ENCODE peak calls at places on chromosomes 6 and 20, in nine cellular contexts. I is sigmoid colon, W is K562, B is upper lobe of left lung, Y is testis, O is transverse colon, V is heart left ventricle, E is breast epithelium, F is HepG2. Z is an unnamed sample.
A peak's percentile ranks its signal among the peaks of the same experiment; 100 is the strongest.

GRCh38 chr6:150580489-150580888 is 19.2 kb upstream of the PLEKHG1 start:
- DNase-seq in I (no peak), W (no peak), B (no peak), Y (no peak), O (no peak), V (no peak), E (no peak), F (no peak), Z (no peak)

GRCh38 chr6:111242452-111242851 is 155.1 kb downstream of the SLC16A10 start:
- DNase-seq in I (no peak), W (no peak), B (no peak), Y (no peak), O (no peak), V (no peak), E (no peak), F (no peak), Z (no peak)

GRCh38 chr6:67639161-67639560 is 995.9 kb upstream of the ADGRB3 start:
- DNase-seq in I (no peak), W (no peak), B (no peak), Y (no peak), O (no peak), V (no peak), E (no peak), F (no peak), Z (no peak)

GRCh38 chr6:138004423-138005287 is 102.6 kb downstream of the PERP start:
- DNase-seq in I (no peak), W (no peak), B (no peak), Y (peak; percentile 25), O (no peak), V (no peak), E (no peak), F (peak; percentile 35), Z (peak; percentile 50)

GRCh38 chr20:17137692-17138091 is 89.1 kb upstream of the PCSK2 start:
- DNase-seq in I (no peak), W (no peak), B (no peak), Y (no peak), O (no peak), V (no peak), E (no peak), F (no peak), Z (no peak)

GRCh38 chr6:87789198-87789899 is 87.3 kb upstream of the AKIRIN2 start:
- DNase-seq in I (no peak), W (no peak), B (peak; percentile 63), Y (peak; percentile 44), O (no peak), V (no peak), E (peak; percentile 29), F (peak; percentile 93), Z (peak; percentile 66)

GRCh38 chr6:27766405-27766804 is 145.8 kb downstream of the OR2B2 start:
- DNase-seq in I (no peak), W (peak; percentile 8), B (no peak), Y (no peak), O (no peak), V (no peak), E (no peak), F (no peak), Z (no peak)

GRCh38 chr20:3000852-3001523 is 42.4 kb upstream of the GNRH2 start:
- DNase-seq in I (no peak), W (peak; percentile 16), B (no peak), Y (no peak), O (no peak), V (no peak), E (no peak), F (no peak), Z (no peak)

GRCh38 chr6:38806271-38806670 is 91.2 kb downstream of the DNAH8 start:
- DNase-seq in I (no peak), W (no peak), B (no peak), Y (no peak), O (no peak), V (no peak), E (no peak), F (no peak), Z (no peak)

GRCh38 chr6:30565772-30566171 is 5.5 kb upstream of the ABCF1 start:
- DNase-seq in I (no peak), W (no peak), B (no peak), Y (no peak), O (no peak), V (no peak), E (no peak), F (no peak), Z (no peak)

DNA sequence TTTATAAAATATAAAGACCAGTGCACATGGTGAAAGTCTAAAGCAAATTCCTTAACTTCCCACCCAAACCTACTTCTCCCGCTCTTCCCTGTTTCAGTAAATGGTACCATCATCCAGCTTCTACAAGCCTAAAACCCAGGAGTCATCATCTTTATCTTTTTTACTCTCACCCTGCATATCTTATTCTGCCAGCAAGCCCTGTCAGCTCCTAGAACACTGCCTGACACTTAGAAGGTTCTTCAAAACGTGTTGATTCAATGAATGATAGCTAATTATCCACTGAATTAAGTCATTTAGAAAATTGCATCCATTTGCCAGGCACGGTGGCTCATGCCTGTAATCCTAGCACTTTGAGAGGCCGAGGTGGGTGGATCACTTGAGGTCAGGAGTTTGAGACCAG is 185.7 kb downstream of the TFAP2B start:
- DNase-seq in I (no peak), W (no peak), B (no peak), Y (no peak), O (no peak), V (no peak), E (no peak), F (no peak), Z (no peak)
- H3K27ac ChIP-seq in I (no peak overlapping the region), W (no peak overlapping the region), B (no peak overlapping the region), Y (no peak overlapping the region), O (no peak overlapping the region), V (no peak overlapping the region), E (no peak overlapping the region), F (no peak overlapping the region), Z (no peak overlapping the region)

DNA sequence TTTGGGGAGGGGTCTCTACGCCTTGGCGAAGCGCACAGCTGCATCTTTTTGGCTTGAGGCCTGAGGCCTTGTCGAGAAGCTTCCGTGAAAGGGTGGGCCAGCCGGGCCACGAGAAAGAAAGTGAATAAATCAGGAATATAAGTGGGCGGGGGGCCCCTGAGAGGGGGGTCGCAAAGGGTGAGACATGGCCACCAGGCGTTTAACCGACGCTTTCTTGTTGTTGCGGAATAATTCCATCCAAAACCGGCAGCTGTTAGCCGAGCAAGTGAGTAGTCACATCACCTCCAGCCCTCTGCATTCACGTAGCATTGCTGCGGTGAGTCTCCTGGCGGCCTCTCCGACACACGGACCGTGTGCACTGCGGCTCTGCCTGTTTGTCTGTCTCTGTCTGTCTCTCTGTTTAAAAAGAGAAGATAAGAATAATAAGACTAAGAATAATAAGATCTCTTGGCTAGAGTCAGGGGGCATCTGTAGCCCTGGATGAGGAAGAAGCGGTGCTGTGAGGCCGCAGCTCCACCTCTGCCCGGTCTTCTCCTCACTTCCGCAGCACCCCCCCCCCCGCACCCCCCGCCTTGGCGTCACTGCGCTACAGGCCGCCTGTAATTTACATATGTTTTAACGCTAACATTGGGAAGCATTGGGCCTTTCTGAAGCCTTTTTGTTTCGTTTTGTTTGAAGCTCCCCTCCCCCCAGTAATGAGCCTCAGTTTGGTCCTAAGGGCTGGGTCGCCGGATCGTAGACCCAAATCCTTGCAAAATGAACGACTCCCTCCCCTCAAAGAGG is 931 bp downstream of the STX16 start:
- DNase-seq in I (peak; percentile 71), W (peak; percentile 77), B (peak; percentile 75), Y (peak; percentile 68), O (peak; percentile 74), V (peak; percentile 55), E (peak; percentile 17), F (peak; percentile 54), Z (peak; percentile 71)
- TF ChIP-seq POLR2A in I (no peak), W (peak; percentile 65), B (peak; percentile 39), Y (no peak), O (peak; percentile 76), V (no peak), E (no peak), F (peak; percentile 62), Z (peak; percentile 10)

GRCh38 chr20:6857929-6858328 is 90.4 kb downstream of the BMP2 start:
- DNase-seq in I (no peak), W (no peak), B (no peak), Y (no peak), O (no peak), V (no peak), E (no peak), F (no peak), Z (no peak)
- H3K4me3 ChIP-seq in I (no peak overlapping the region), W (no peak overlapping the region), B (no peak overlapping the region), Y (no peak overlapping the region), O (no peak overlapping the region), V (no peak overlapping the region), E (no peak overlapping the region), F (no peak overlapping the region), Z (no peak overlapping the region)

DNA sequence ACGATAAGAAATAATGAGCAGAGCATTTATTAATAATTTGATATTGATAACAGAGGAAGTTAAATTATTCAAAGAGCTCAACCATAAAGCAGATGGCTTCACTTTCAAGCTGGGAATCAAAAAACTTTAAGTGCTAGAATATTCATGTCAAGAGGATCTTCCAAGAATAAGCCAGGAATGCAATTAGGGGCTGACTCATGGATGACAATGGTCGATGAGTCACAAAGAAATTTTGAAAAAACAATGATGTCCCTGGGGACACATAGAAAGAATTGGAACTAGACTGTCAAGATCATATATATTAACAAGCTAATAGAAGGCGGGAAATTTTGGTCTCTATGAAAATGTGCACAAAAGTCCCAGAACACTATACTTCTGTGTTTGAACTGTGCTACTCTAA is 304.1 kb downstream of the LAMA2 start:
- DNase-seq in I (no peak), W (no peak), B (no peak), Y (no peak), O (no peak), V (no peak), E (no peak), F (no peak), Z (no peak)
- H3K27ac ChIP-seq in I (no peak overlapping the region), W (no peak overlapping the region), B (no peak overlapping the region), Y (no peak overlapping the region), O (no peak overlapping the region), V (no peak overlapping the region), E (no peak overlapping the region), F (no peak overlapping the region), Z (no peak overlapping the region)

Z was measured in Peyer's patch.